ENCODE peak calls at places on chromosomes 6 and 20, in nine cellular contexts. U is adrenal gland; P is HT1080; X is caudate nucleus; K is naive thymus-derived CD4-positive, alpha-beta T cell; F is neural progenitor cell; O is ecto neural progenitor cell; J is HEK293T; W is brain microvascular endothelial cell. Y is an unnamed sample.

GRCh38 chr20:25258828-25259227 is 10.9 kb downstream of the PYGB start:
- DNase-seq in F (no peak), O (no peak), J (no peak), W (no peak), K (no peak), U (no peak), X (no peak), P (no peak), Y (no peak)

GRCh38 chr20:31587545-31588389 is 17.3 kb upstream of the ID1 start:
- DNase-seq in U (no peak), F (peak), J (no peak), P (no peak), K (no peak), X (no peak), O (peak), W (no peak), Y (peak)

GRCh38 chr6:14601490-14601889 is 483.9 kb downstream of the CD83 start:
- DNase-seq in J (peak), W (no peak), P (no peak), K (no peak), U (peak), O (no peak), X (no peak), F (no peak), Y (no peak)

GRCh38 chr20:1888796-1889463 is 6.3 kb upstream of the SIRPA start:
- DNase-seq in U (no peak), J (no peak), K (no peak), P (no peak), W (no peak), O (no peak), F (peak), X (no peak), Y (no peak)

GRCh38 chr20:58449703-58450138 is 60.7 kb downstream of the VAPB start:
- DNase-seq in O (no peak), K (no peak), P (no peak), W (no peak), F (no peak), U (no peak), J (no peak), X (no peak), Y (no peak)

GRCh38 chr6:15079288-15079817 is 166.5 kb upstream of the JARID2 start:
- DNase-seq in W (no peak), O (no peak), P (no peak), K (no peak), X (no peak), F (no peak), J (no peak), U (no peak), Y (no peak)

GRCh38 chr6:49582529-49582928 is 32.1 kb downstream of the C6orf141 start:
- DNase-seq in P (peak), U (no peak), K (no peak), F (no peak), O (no peak), J (no peak), W (no peak), X (no peak), Y (no peak)

GRCh38 chr6:80547827-80548226 is 441.4 kb downstream of the BCKDHB start:
- DNase-seq in P (peak), J (no peak), W (peak), K (no peak), X (no peak), U (no peak), O (no peak), F (no peak), Y (no peak)

GRCh38 chr6:108874470-108875160 is 26.4 kb downstream of the ARMC2 start:
- DNase-seq in W (peak), P (no peak), J (no peak), K (no peak), F (no peak), X (no peak), U (peak), O (no peak), Y (no peak)

GRCh38 chr20:62500237-62500864 is 24.6 kb upstream of the GATA5 start:
- DNase-seq in P (no peak), F (peak), X (peak), W (peak), K (peak), O (peak), U (peak), J (peak), Y (peak)

GRCh38 chr6:218153-219018 is 73.9 kb upstream of the DUSP22 start:
- DNase-seq in U (no peak), K (no peak), P (no peak), J (no peak), X (no peak), O (no peak), W (no peak), F (no peak), Y (no peak)

GRCh38 chr6:78810146-78810545 is 57.2 kb upstream of the IRAK1BP1 start:
- DNase-seq in K (no peak), J (peak), P (peak), X (no peak), U (peak), W (peak), O (peak), F (peak), Y (peak)

GRCh38 chr6:63391203-63391970 is 71.6 kb upstream of the LGSN start:
- DNase-seq in F (no peak), U (no peak), X (no peak), K (no peak), O (no peak), J (no peak), W (no peak), P (no peak), Y (no peak)

GRCh38 chr6:89977808-89978748 is 83.8 kb downstream of the GJA10 start:
- DNase-seq in J (peak), U (peak), X (no peak), W (peak), K (no peak), F (no peak), P (no peak), O (no peak), Y (no peak)

GRCh38 chr6:144678844-144679243 is 393.7 kb downstream of the UTRN start:
- DNase-seq in K (no peak), F (no peak), U (peak), W (no peak), O (no peak), J (no peak), P (no peak), X (no peak), Y (no peak)

GRCh38 chr20:34388000-34388399 is 24.9 kb downstream of the ITCH start:
- DNase-seq in F (no peak), P (no peak), K (no peak), U (no peak), O (no peak), J (no peak), W (no peak), X (no peak), Y (no peak)

GRCh38 chr20:19996970-19997369 is 20.2 kb upstream of the NAA20 start:
- DNase-seq in U (no peak), F (no peak), J (no peak), O (no peak), K (no peak), W (no peak), X (no peak), P (no peak), Y (no peak)

GRCh38 chr6:142883011-142883410 is 62.0 kb downstream of the HIVEP2 start:
- DNase-seq in K (no peak), F (no peak), J (no peak), U (no peak), O (no peak), P (no peak), X (no peak), W (no peak), Y (no peak)

GRCh38 chr6:16238057-16238657 is at the start of gene GMPR:
- DNase-seq in X (peak), K (peak), O (peak), W (no peak), P (peak), J (peak), U (peak), F (peak), Y (peak)

GRCh38 chr6:15481892-15482291 is 180.9 kb downstream of the DTNBP1 start:
- DNase-seq in K (no peak), U (no peak), O (no peak), F (no peak), P (no peak), J (no peak), X (no peak), W (no peak), Y (no peak)

GRCh38 chr6:13425971-13426931 is 61.1 kb downstream of the GFOD1 start:
- DNase-seq in U (no peak), K (no peak), J (no peak), P (peak), F (no peak), O (no peak), W (peak), X (no peak), Y (no peak)

GRCh38 chr6:30891816-30892553 is 7.7 kb downstream of the DDR1 start:
- DNase-seq in P (no peak), J (no peak), K (no peak), F (no peak), W (no peak), U (no peak), X (no peak), O (no peak), Y (peak)

GRCh38 chr20:21096321-21097043 is 9.7 kb downstream of the LINC00237 start:
- DNase-seq in F (peak), O (peak), U (no peak), X (peak), W (peak), J (peak), K (no peak), P (peak), Y (peak)

GRCh38 chr6:121885399-121886152 is 450.1 kb downstream of the GJA1 start:
- DNase-seq in O (no peak), U (no peak), X (no peak), P (no peak), W (peak), K (no peak), F (no peak), J (no peak), Y (no peak)

GRCh38 chr6:25831532-25832306 is at the start of gene SLC17A1:
- DNase-seq in P (no peak), J (peak), F (no peak), O (no peak), U (no peak), K (no peak), X (no peak), W (no peak), Y (no peak)

Y was measured in H9.